ENCODE peak calls at places on chromosomes 16 and 17, in seven cellular contexts. One of them, this sample, is unnamed.

GRCh38 chr17:79160980-79161621 is 86.5 kb downstream of the ENGASE start:
- DNase-seq in cardiac septum: no peak
- DNase-seq in NCI-H1436 treated with DMSO at 0.1 percent for 48 hours: no peak
- DNase-seq in fibroblast of pulmonary artery: peak; percentile 36
- DNase-seq in AG20443: no peak
- DNase-seq in NCI-H1092: no peak
- DNase-seq in Caki2: no peak
- DNase-seq in this sample: no peak

GRCh38 chr17:38980455-38981217 is 13.4 kb upstream of the FBXO47 start:
- DNase-seq in cardiac septum: no peak
- DNase-seq in NCI-H1436 treated with DMSO at 0.1 percent for 48 hours: no peak
- DNase-seq in fibroblast of pulmonary artery: peak; percentile 32
- DNase-seq in AG20443: peak; percentile 66
- DNase-seq in NCI-H1092: no peak
- DNase-seq in Caki2: no peak
- DNase-seq in this sample: no peak

GRCh38 chr17:35368086-35368824 is 5.2 kb downstream of the SLFN11 start:
- DNase-seq in cardiac septum: no peak
- DNase-seq in NCI-H1436 treated with DMSO at 0.1 percent for 48 hours: no peak
- DNase-seq in fibroblast of pulmonary artery: peak; percentile 39
- DNase-seq in AG20443: no peak
- DNase-seq in NCI-H1092: no peak
- DNase-seq in Caki2: no peak
- DNase-seq in this sample: no peak

GRCh38 chr17:55238931-55239297 is 25.8 kb upstream of the HLF start:
- DNase-seq in cardiac septum: no peak
- DNase-seq in NCI-H1436 treated with DMSO at 0.1 percent for 48 hours: peak; percentile 59
- DNase-seq in fibroblast of pulmonary artery: no peak
- DNase-seq in AG20443: no peak
- DNase-seq in NCI-H1092: peak; percentile 48
- DNase-seq in Caki2: no peak
- DNase-seq in this sample: peak; percentile 28

GRCh38 chr16:83907111-83907510 is 8.2 kb downstream of the MLYCD start:
- DNase-seq in cardiac septum: no peak
- DNase-seq in NCI-H1436 treated with DMSO at 0.1 percent for 48 hours: no peak
- DNase-seq in fibroblast of pulmonary artery: no peak
- DNase-seq in AG20443: no peak
- DNase-seq in NCI-H1092: no peak
- DNase-seq in Caki2: no peak
- DNase-seq in this sample: no peak

GRCh38 chr16:77780378-77780837 is 8.0 kb upstream of the VAT1L start:
- DNase-seq in cardiac septum: no peak
- DNase-seq in NCI-H1436 treated with DMSO at 0.1 percent for 48 hours: no peak
- DNase-seq in fibroblast of pulmonary artery: peak; percentile 74
- DNase-seq in AG20443: peak; percentile 51
- DNase-seq in NCI-H1092: no peak
- DNase-seq in Caki2: peak; percentile 63
- DNase-seq in this sample: no peak

GRCh38 chr17:64728041-64728695 is 66.1 kb upstream of the SMURF2 start:
- DNase-seq in cardiac septum: no peak
- DNase-seq in NCI-H1436 treated with DMSO at 0.1 percent for 48 hours: no peak
- DNase-seq in fibroblast of pulmonary artery: peak; percentile 27
- DNase-seq in AG20443: no peak
- DNase-seq in NCI-H1092: no peak
- DNase-seq in Caki2: no peak
- DNase-seq in this sample: no peak

GRCh38 chr16:83400234-83400633 is 407.5 kb upstream of the HSBP1 start:
- DNase-seq in cardiac septum: no peak
- DNase-seq in NCI-H1436 treated with DMSO at 0.1 percent for 48 hours: no peak
- DNase-seq in fibroblast of pulmonary artery: peak; percentile 17
- DNase-seq in AG20443: no peak
- DNase-seq in NCI-H1092: no peak
- DNase-seq in Caki2: no peak
- DNase-seq in this sample: no peak

GRCh38 chr17:45256114-45256966 is 5.6 kb downstream of the SPATA32 start:
- DNase-seq in cardiac septum: no peak
- DNase-seq in NCI-H1436 treated with DMSO at 0.1 percent for 48 hours: no peak
- DNase-seq in fibroblast of pulmonary artery: no peak
- DNase-seq in AG20443: no peak
- DNase-seq in NCI-H1092: no peak
- DNase-seq in Caki2: no peak
- DNase-seq in this sample: no peak

GRCh38 chr17:70059076-70059475 is 15.9 kb upstream of the KCNJ16 start:
- DNase-seq in cardiac septum: no peak
- DNase-seq in NCI-H1436 treated with DMSO at 0.1 percent for 48 hours: no peak
- DNase-seq in fibroblast of pulmonary artery: no peak
- DNase-seq in AG20443: no peak
- DNase-seq in NCI-H1092: no peak
- DNase-seq in Caki2: no peak
- DNase-seq in this sample: no peak

GRCh38 chr17:45852535-45853297 is 8.0 kb downstream of the SPPL2C start:
- DNase-seq in cardiac septum: no peak
- DNase-seq in NCI-H1436 treated with DMSO at 0.1 percent for 48 hours: peak; percentile 27
- DNase-seq in fibroblast of pulmonary artery: peak; percentile 66
- DNase-seq in AG20443: peak; percentile 67
- DNase-seq in NCI-H1092: peak; percentile 33
- DNase-seq in Caki2: peak; percentile 21
- DNase-seq in this sample: peak; percentile 71

GRCh38 chr17:45785373-45786193 is 1.5 kb downstream of the CRHR1 start:
- DNase-seq in cardiac septum: no peak
- DNase-seq in NCI-H1436 treated with DMSO at 0.1 percent for 48 hours: no peak
- DNase-seq in fibroblast of pulmonary artery: no peak
- DNase-seq in AG20443: no peak
- DNase-seq in NCI-H1092: no peak
- DNase-seq in Caki2: no peak
- DNase-seq in this sample: no peak

GRCh38 chr17:27613425-27613824 is 17.6 kb upstream of the LGALS9 start:
- DNase-seq in cardiac septum: no peak
- DNase-seq in NCI-H1436 treated with DMSO at 0.1 percent for 48 hours: no peak
- DNase-seq in fibroblast of pulmonary artery: no peak
- DNase-seq in AG20443: no peak
- DNase-seq in NCI-H1092: no peak
- DNase-seq in Caki2: no peak
- DNase-seq in this sample: no peak

GRCh38 chr16:46728804-46729203 is 19.3 kb downstream of the MYLK3 start:
- DNase-seq in cardiac septum: no peak
- DNase-seq in NCI-H1436 treated with DMSO at 0.1 percent for 48 hours: no peak
- DNase-seq in fibroblast of pulmonary artery: no peak
- DNase-seq in AG20443: peak; percentile 3
- DNase-seq in NCI-H1092: no peak
- DNase-seq in Caki2: no peak
- DNase-seq in this sample: no peak

GRCh38 chr17:37160940-37161339 is 212.2 kb downstream of the AATF start:
- DNase-seq in cardiac septum: no peak
- DNase-seq in NCI-H1436 treated with DMSO at 0.1 percent for 48 hours: no peak
- DNase-seq in fibroblast of pulmonary artery: peak; percentile 79
- DNase-seq in AG20443: no peak
- DNase-seq in NCI-H1092: no peak
- DNase-seq in Caki2: peak; percentile 58
- DNase-seq in this sample: no peak

GRCh38 chr17:76414334-76415295 is 30.2 kb downstream of the SPHK1 start:
- DNase-seq in cardiac septum: peak; percentile 87
- DNase-seq in NCI-H1436 treated with DMSO at 0.1 percent for 48 hours: no peak
- DNase-seq in fibroblast of pulmonary artery: peak; percentile 65
- DNase-seq in AG20443: peak; percentile 67
- DNase-seq in NCI-H1092: peak; percentile 86
- DNase-seq in Caki2: no peak
- DNase-seq in this sample: no peak

GRCh38 chr17:22090263-22090935 is 398.1 kb downstream of the KCNJ18 start:
- DNase-seq in cardiac septum: no peak
- DNase-seq in NCI-H1436 treated with DMSO at 0.1 percent for 48 hours: no peak
- DNase-seq in fibroblast of pulmonary artery: no peak
- DNase-seq in AG20443: no peak
- DNase-seq in NCI-H1092: no peak
- DNase-seq in Caki2: no peak
- DNase-seq in this sample: no peak

GRCh38 chr17:43905985-43906852 is 1.1 kb downstream of the MPP2 start:
- DNase-seq in cardiac septum: peak; percentile 84
- DNase-seq in NCI-H1436 treated with DMSO at 0.1 percent for 48 hours: no peak
- DNase-seq in fibroblast of pulmonary artery: peak; percentile 49
- DNase-seq in AG20443: peak; percentile 82
- DNase-seq in NCI-H1092: peak; percentile 23
- DNase-seq in Caki2: no peak
- DNase-seq in this sample: no peak

GRCh38 chr17:67636841-67637240 is 80.9 kb upstream of the NOL11 start:
- DNase-seq in cardiac septum: no peak
- DNase-seq in NCI-H1436 treated with DMSO at 0.1 percent for 48 hours: no peak
- DNase-seq in fibroblast of pulmonary artery: no peak
- DNase-seq in AG20443: no peak
- DNase-seq in NCI-H1092: no peak
- DNase-seq in Caki2: peak; percentile 10
- DNase-seq in this sample: no peak

GRCh38 chr16:28898266-28898665 is 20.0 kb downstream of the ATP2A1 start:
- DNase-seq in cardiac septum: no peak
- DNase-seq in NCI-H1436 treated with DMSO at 0.1 percent for 48 hours: no peak
- DNase-seq in fibroblast of pulmonary artery: no peak
- DNase-seq in AG20443: no peak
- DNase-seq in NCI-H1092: no peak
- DNase-seq in Caki2: no peak
- DNase-seq in this sample: no peak

GRCh38 chr17:7716901-7717755 is at the start of gene DNAH2:
- DNase-seq in cardiac septum: peak; percentile 83
- DNase-seq in NCI-H1436 treated with DMSO at 0.1 percent for 48 hours: peak; percentile 66
- DNase-seq in fibroblast of pulmonary artery: peak; percentile 95
- DNase-seq in AG20443: peak; percentile 86
- DNase-seq in NCI-H1092: peak; percentile 89
- DNase-seq in Caki2: peak; percentile 85
- DNase-seq in this sample: peak; percentile 32

GRCh38 chr16:58338205-58338604 is 43.4 kb upstream of the PRSS54 start:
- DNase-seq in cardiac septum: no peak
- DNase-seq in NCI-H1436 treated with DMSO at 0.1 percent for 48 hours: no peak
- DNase-seq in fibroblast of pulmonary artery: no peak
- DNase-seq in AG20443: no peak
- DNase-seq in NCI-H1092: no peak
- DNase-seq in Caki2: no peak
- DNase-seq in this sample: no peak

GRCh38 chr16:6335072-6335471 is 997.6 kb upstream of the RBFOX1 start:
- DNase-seq in cardiac septum: no peak
- DNase-seq in NCI-H1436 treated with DMSO at 0.1 percent for 48 hours: no peak
- DNase-seq in fibroblast of pulmonary artery: peak; percentile 3
- DNase-seq in AG20443: no peak
- DNase-seq in NCI-H1092: no peak
- DNase-seq in Caki2: peak; percentile 16
- DNase-seq in this sample: no peak

GRCh38 chr16:1908983-1909382 is 9.2 kb downstream of the HS3ST6 start:
- DNase-seq in cardiac septum: no peak
- DNase-seq in NCI-H1436 treated with DMSO at 0.1 percent for 48 hours: no peak
- DNase-seq in fibroblast of pulmonary artery: no peak
- DNase-seq in AG20443: no peak
- DNase-seq in NCI-H1092: no peak
- DNase-seq in Caki2: no peak
- DNase-seq in this sample: no peak

GRCh38 chr16:29857133-29857760 is 5.8 kb downstream of the CDIPT start:
- DNase-seq in cardiac septum: no peak
- DNase-seq in NCI-H1436 treated with DMSO at 0.1 percent for 48 hours: no peak
- DNase-seq in fibroblast of pulmonary artery: peak; percentile 13
- DNase-seq in AG20443: peak; percentile 67
- DNase-seq in NCI-H1092: no peak
- DNase-seq in Caki2: no peak
- DNase-seq in this sample: no peak

GRCh38 chr17:68598545-68598961 is 2.6 kb downstream of the FAM20A start:
- DNase-seq in cardiac septum: no peak
- DNase-seq in NCI-H1436 treated with DMSO at 0.1 percent for 48 hours: no peak
- DNase-seq in fibroblast of pulmonary artery: no peak
- DNase-seq in AG20443: no peak
- DNase-seq in NCI-H1092: no peak
- DNase-seq in Caki2: no peak
- DNase-seq in this sample: no peak

GRCh38 chr17:72151565-72152391 is 31.0 kb downstream of the SOX9 start:
- DNase-seq in cardiac septum: no peak
- DNase-seq in NCI-H1436 treated with DMSO at 0.1 percent for 48 hours: no peak
- DNase-seq in fibroblast of pulmonary artery: peak; percentile 76
- DNase-seq in AG20443: peak; percentile 81
- DNase-seq in NCI-H1092: no peak
- DNase-seq in Caki2: peak; percentile 88
- DNase-seq in this sample: no peak